ENCODE peak calls at places on chromosomes 13 and 19, in seven cellular contexts. One of them, this sample, is unnamed.
A peak's percentile ranks its signal among the peaks of the same experiment; 100 is the strongest.

GRCh38 chr19:23597661-23598060 is 89.4 kb downstream of the ZNF675 start:
- DNase-seq in adrenal gland: no peak
- DNase-seq in upper lobe of left lung: no peak
- DNase-seq in CD8-positive, alpha-beta T cell: no peak
- DNase-seq in thoracic aorta: no peak
- DNase-seq in sigmoid colon: no peak
- DNase-seq in IMR-90: no peak
- DNase-seq in this sample: no peak

GRCh38 chr13:25727250-25727649 is 324.6 kb downstream of the SHISA2 start:
- DNase-seq in CD8-positive, alpha-beta T cell: no peak
- DNase-seq in adrenal gland: no peak
- DNase-seq in IMR-90: no peak
- DNase-seq in sigmoid colon: no peak
- DNase-seq in thoracic aorta: no peak
- DNase-seq in upper lobe of left lung: peak; percentile 69
- DNase-seq in this sample: peak; percentile 15

GRCh38 chr19:33194884-33195710 is 967 bp downstream of the LRP3 start:
- DNase-seq in adrenal gland: peak; percentile 75
- DNase-seq in CD8-positive, alpha-beta T cell: no peak
- DNase-seq in sigmoid colon: no peak
- DNase-seq in IMR-90: peak; percentile 48
- DNase-seq in upper lobe of left lung: no peak
- DNase-seq in thoracic aorta: no peak
- DNase-seq in this sample: peak; percentile 44

GRCh38 chr19:55341191-55342043 is 1.7 kb downstream of the KMT5C start:
- DNase-seq in adrenal gland: peak; percentile 74
- DNase-seq in sigmoid colon: peak; percentile 91
- DNase-seq in CD8-positive, alpha-beta T cell: no peak
- DNase-seq in upper lobe of left lung: peak; percentile 83
- DNase-seq in thoracic aorta: no peak
- DNase-seq in IMR-90: peak; percentile 33
- DNase-seq in this sample: peak; percentile 88

GRCh38 chr19:11365557-11366117 is 8.8 kb upstream of the SWSAP1 start:
- DNase-seq in adrenal gland: no peak
- DNase-seq in sigmoid colon: no peak
- DNase-seq in thoracic aorta: no peak
- DNase-seq in upper lobe of left lung: no peak
- DNase-seq in IMR-90: no peak
- DNase-seq in CD8-positive, alpha-beta T cell: no peak
- DNase-seq in this sample: no peak

GRCh38 chr19:30315159-30315558 is 57.0 kb upstream of the ZNF536 start:
- DNase-seq in thoracic aorta: no peak
- DNase-seq in sigmoid colon: no peak
- DNase-seq in upper lobe of left lung: no peak
- DNase-seq in IMR-90: no peak
- DNase-seq in CD8-positive, alpha-beta T cell: no peak
- DNase-seq in adrenal gland: no peak
- DNase-seq in this sample: no peak

GRCh38 chr13:37647038-37647650 is 48.6 kb upstream of the POSTN start:
- DNase-seq in sigmoid colon: no peak
- DNase-seq in thoracic aorta: no peak
- DNase-seq in adrenal gland: no peak
- DNase-seq in IMR-90: no peak
- DNase-seq in CD8-positive, alpha-beta T cell: no peak
- DNase-seq in upper lobe of left lung: no peak
- DNase-seq in this sample: no peak

GRCh38 chr13:71274923-71275593 is 591.9 kb downstream of the DACH1 start:
- DNase-seq in IMR-90: no peak
- DNase-seq in adrenal gland: no peak
- DNase-seq in thoracic aorta: no peak
- DNase-seq in CD8-positive, alpha-beta T cell: no peak
- DNase-seq in sigmoid colon: no peak
- DNase-seq in upper lobe of left lung: no peak
- DNase-seq in this sample: no peak

GRCh38 chr19:41995959-41996797 is 2.1 kb upstream of the ATP1A3 start:
- DNase-seq in CD8-positive, alpha-beta T cell: no peak
- DNase-seq in IMR-90: no peak
- DNase-seq in thoracic aorta: no peak
- DNase-seq in adrenal gland: no peak
- DNase-seq in upper lobe of left lung: no peak
- DNase-seq in sigmoid colon: no peak
- DNase-seq in this sample: no peak

GRCh38 chr19:39053276-39054090 is 21.1 kb upstream of the FBXO27 start:
- DNase-seq in sigmoid colon: no peak
- DNase-seq in IMR-90: no peak
- DNase-seq in thoracic aorta: no peak
- DNase-seq in CD8-positive, alpha-beta T cell: no peak
- DNase-seq in adrenal gland: no peak
- DNase-seq in upper lobe of left lung: no peak
- DNase-seq in this sample: peak; percentile 61

GRCh38 chr19:29193116-29193515 is 19.8 kb downstream of the UQCRFS1 start:
- DNase-seq in thoracic aorta: no peak
- DNase-seq in sigmoid colon: no peak
- DNase-seq in adrenal gland: no peak
- DNase-seq in IMR-90: no peak
- DNase-seq in CD8-positive, alpha-beta T cell: no peak
- DNase-seq in upper lobe of left lung: no peak
- DNase-seq in this sample: no peak

GRCh38 chr13:113623491-113624234 is 34.3 kb downstream of the ATP4B start:
- DNase-seq in CD8-positive, alpha-beta T cell: no peak
- DNase-seq in upper lobe of left lung: no peak
- DNase-seq in adrenal gland: no peak
- DNase-seq in thoracic aorta: no peak
- DNase-seq in sigmoid colon: peak; percentile 50
- DNase-seq in IMR-90: no peak
- DNase-seq in this sample: no peak

GRCh38 chr13:101941095-101941777 is 460.6 kb downstream of the FGF14 start:
- DNase-seq in upper lobe of left lung: no peak
- DNase-seq in sigmoid colon: no peak
- DNase-seq in IMR-90: peak; percentile 2
- DNase-seq in CD8-positive, alpha-beta T cell: no peak
- DNase-seq in adrenal gland: no peak
- DNase-seq in thoracic aorta: no peak
- DNase-seq in this sample: no peak

GRCh38 chr19:35249848-35250711 is 1.3 kb downstream of the LSR start:
- DNase-seq in upper lobe of left lung: no peak
- DNase-seq in sigmoid colon: peak; percentile 57
- DNase-seq in thoracic aorta: no peak
- DNase-seq in IMR-90: no peak
- DNase-seq in CD8-positive, alpha-beta T cell: no peak
- DNase-seq in adrenal gland: no peak
- DNase-seq in this sample: no peak

GRCh38 chr19:7947939-7948338 is 4.5 kb upstream of the TIMM44 start:
- DNase-seq in adrenal gland: no peak
- DNase-seq in thoracic aorta: no peak
- DNase-seq in IMR-90: peak; percentile 69
- DNase-seq in sigmoid colon: no peak
- DNase-seq in CD8-positive, alpha-beta T cell: no peak
- DNase-seq in upper lobe of left lung: no peak
- DNase-seq in this sample: no peak

GRCh38 chr19:2477732-2478191 is 1.8 kb downstream of the GADD45B start:
- DNase-seq in thoracic aorta: no peak
- DNase-seq in IMR-90: peak; percentile 49
- DNase-seq in adrenal gland: no peak
- DNase-seq in CD8-positive, alpha-beta T cell: no peak
- DNase-seq in upper lobe of left lung: peak; percentile 60
- DNase-seq in sigmoid colon: peak; percentile 81
- DNase-seq in this sample: peak; percentile 76

GRCh38 chr13:80214521-80214941 is 126.4 kb downstream of the SPRY2 start:
- DNase-seq in thoracic aorta: no peak
- DNase-seq in CD8-positive, alpha-beta T cell: no peak
- DNase-seq in adrenal gland: no peak
- DNase-seq in IMR-90: peak; percentile 59
- DNase-seq in sigmoid colon: no peak
- DNase-seq in upper lobe of left lung: no peak
- DNase-seq in this sample: no peak

GRCh38 chr13:34672631-34673030 is 269.4 kb upstream of the NBEA start:
- DNase-seq in upper lobe of left lung: no peak
- DNase-seq in CD8-positive, alpha-beta T cell: no peak
- DNase-seq in sigmoid colon: no peak
- DNase-seq in IMR-90: no peak
- DNase-seq in adrenal gland: no peak
- DNase-seq in thoracic aorta: no peak
- DNase-seq in this sample: no peak

GRCh38 chr19:17234911-17235617 is 9.0 kb downstream of the OCEL1 start:
- DNase-seq in CD8-positive, alpha-beta T cell: no peak
- DNase-seq in adrenal gland: no peak
- DNase-seq in sigmoid colon: peak; percentile 80
- DNase-seq in upper lobe of left lung: peak; percentile 67
- DNase-seq in thoracic aorta: no peak
- DNase-seq in IMR-90: peak; percentile 38
- DNase-seq in this sample: peak; percentile 80

GRCh38 chr19:10399878-10400277 is 3.5 kb downstream of the CDC37 start:
- DNase-seq in upper lobe of left lung: no peak
- DNase-seq in IMR-90: no peak
- DNase-seq in adrenal gland: no peak
- DNase-seq in CD8-positive, alpha-beta T cell: no peak
- DNase-seq in thoracic aorta: no peak
- DNase-seq in sigmoid colon: no peak
- DNase-seq in this sample: no peak

GRCh38 chr13:52136763-52137162 is 7.9 kb upstream of the NEK5 start:
- DNase-seq in sigmoid colon: no peak
- DNase-seq in adrenal gland: no peak
- DNase-seq in CD8-positive, alpha-beta T cell: no peak
- DNase-seq in thoracic aorta: no peak
- DNase-seq in IMR-90: no peak
- DNase-seq in upper lobe of left lung: no peak
- DNase-seq in this sample: no peak

GRCh38 chr19:13718733-13719132 is 45.6 kb upstream of the MRI1 start:
- DNase-seq in CD8-positive, alpha-beta T cell: no peak
- DNase-seq in upper lobe of left lung: no peak
- DNase-seq in adrenal gland: no peak
- DNase-seq in sigmoid colon: no peak
- DNase-seq in thoracic aorta: no peak
- DNase-seq in IMR-90: peak; percentile 66
- DNase-seq in this sample: no peak

GRCh38 chr13:45402641-45403040 is 15.5 kb downstream of the SLC25A30 start:
- DNase-seq in CD8-positive, alpha-beta T cell: no peak
- DNase-seq in IMR-90: no peak
- DNase-seq in sigmoid colon: no peak
- DNase-seq in adrenal gland: no peak
- DNase-seq in thoracic aorta: no peak
- DNase-seq in upper lobe of left lung: no peak
- DNase-seq in this sample: no peak

GRCh38 chr13:39365879-39366278 is 237.1 kb downstream of the LHFPL6 start:
- DNase-seq in adrenal gland: no peak
- DNase-seq in sigmoid colon: no peak
- DNase-seq in thoracic aorta: no peak
- DNase-seq in upper lobe of left lung: no peak
- DNase-seq in CD8-positive, alpha-beta T cell: no peak
- DNase-seq in IMR-90: no peak
- DNase-seq in this sample: no peak

GRCh38 chr13:27053902-27054595 is 117.6 kb downstream of the USP12 start:
- DNase-seq in thoracic aorta: no peak
- DNase-seq in IMR-90: peak; percentile 88
- DNase-seq in adrenal gland: no peak
- DNase-seq in upper lobe of left lung: no peak
- DNase-seq in CD8-positive, alpha-beta T cell: no peak
- DNase-seq in sigmoid colon: no peak
- DNase-seq in this sample: no peak

GRCh38 chr13:76980075-76980718 is 11.7 kb upstream of the CLN5 start:
- DNase-seq in upper lobe of left lung: peak; percentile 82
- DNase-seq in thoracic aorta: no peak
- DNase-seq in IMR-90: peak; percentile 24
- DNase-seq in adrenal gland: peak; percentile 59
- DNase-seq in CD8-positive, alpha-beta T cell: peak; percentile 72
- DNase-seq in sigmoid colon: peak; percentile 83
- DNase-seq in this sample: peak; percentile 76

GRCh38 chr13:76982051-76982450 is 9.8 kb upstream of the CLN5 start:
- DNase-seq in IMR-90: no peak
- DNase-seq in upper lobe of left lung: no peak
- DNase-seq in sigmoid colon: no peak
- DNase-seq in thoracic aorta: no peak
- DNase-seq in adrenal gland: no peak
- DNase-seq in CD8-positive, alpha-beta T cell: no peak
- DNase-seq in this sample: no peak

GRCh38 chr13:76983676-76984075 is 8.2 kb upstream of the CLN5 start:
- DNase-seq in IMR-90: no peak
- DNase-seq in CD8-positive, alpha-beta T cell: no peak
- DNase-seq in adrenal gland: no peak
- DNase-seq in sigmoid colon: no peak
- DNase-seq in thoracic aorta: no peak
- DNase-seq in upper lobe of left lung: no peak
- DNase-seq in this sample: no peak
- H3K9me3 ChIP-seq in IMR-90: no peaks in the 10 kb centered on the region
- H3K9me3 ChIP-seq in CD8-positive, alpha-beta T cell: no peaks in the 10 kb centered on the region
- H3K9me3 ChIP-seq in adrenal gland: no peaks in the 10 kb centered on the region
- H3K9me3 ChIP-seq in sigmoid colon: no peaks in the 10 kb centered on the region
- H3K9me3 ChIP-seq in thoracic aorta: no peaks in the 10 kb centered on the region
- H3K9me3 ChIP-seq in upper lobe of left lung: no peaks in the 10 kb centered on the region
- H3K9me3 ChIP-seq in this sample: no peaks in the 10 kb centered on the region

GRCh38 chr13:36453518-36453917 is 21.2 kb downstream of the CCNA1 start:
- DNase-seq in thoracic aorta: no peak
- DNase-seq in adrenal gland: no peak
- DNase-seq in sigmoid colon: no peak
- DNase-seq in CD8-positive, alpha-beta T cell: no peak
- DNase-seq in IMR-90: peak; percentile 2
- DNase-seq in upper lobe of left lung: no peak
- DNase-seq in this sample: no peak
- TF ChIP-seq CTCF in thoracic aorta: no peak
- TF ChIP-seq CTCF in adrenal gland: peak; percentile 8
- TF ChIP-seq CTCF in sigmoid colon: no peak
- TF ChIP-seq CTCF in CD8-positive, alpha-beta T cell: no peak
- TF ChIP-seq CTCF in IMR-90: peak; percentile 15
- TF ChIP-seq CTCF in upper lobe of left lung: no peak
- TF ChIP-seq CTCF in this sample: no peak

GRCh38 chr19:662962-663681 is at the start of gene RNF126:
- DNase-seq in sigmoid colon: peak; percentile 96
- DNase-seq in IMR-90: peak; percentile 88
- DNase-seq in adrenal gland: peak; percentile 94
- DNase-seq in upper lobe of left lung: peak; percentile 92
- DNase-seq in CD8-positive, alpha-beta T cell: peak; percentile 95
- DNase-seq in thoracic aorta: peak; percentile 69
- DNase-seq in this sample: peak; percentile 95
- H3K4me1 ChIP-seq in sigmoid colon: peaks cover 65% of the 10 kb centered on the region
- H3K4me1 ChIP-seq in IMR-90: peaks cover 14% of the 10 kb centered on the region
- H3K4me1 ChIP-seq in adrenal gland: peaks cover 59% of the 10 kb centered on the region
- H3K4me1 ChIP-seq in upper lobe of left lung: peaks cover 56% of the 10 kb centered on the region
- H3K4me1 ChIP-seq in CD8-positive, alpha-beta T cell: peaks cover 45% of the 10 kb centered on the region
- H3K4me1 ChIP-seq in thoracic aorta: peaks cover 63% of the 10 kb centered on the region
- H3K4me1 ChIP-seq in this sample: peaks cover 39% of the 10 kb centered on the region

DNA sequence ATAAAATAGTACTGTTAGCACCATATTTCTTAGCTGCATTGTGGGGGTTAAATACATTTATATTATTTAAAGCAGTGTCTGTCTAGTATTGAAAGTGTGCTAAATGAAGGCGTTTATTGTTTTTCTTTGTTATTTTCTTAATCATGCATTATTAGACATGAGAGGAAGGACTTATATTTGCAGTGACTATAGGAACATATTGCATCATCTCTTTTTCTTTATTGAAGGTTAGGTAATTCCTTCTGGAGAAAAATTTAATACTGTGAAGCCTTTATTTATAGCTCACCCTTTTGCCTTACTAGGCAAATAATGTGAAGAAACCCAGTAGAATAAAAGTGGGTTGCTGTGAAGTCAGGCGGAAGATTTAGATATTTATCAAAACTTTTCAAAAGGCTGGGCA is 78.9 kb upstream of the ZNF420 start:
- DNase-seq in upper lobe of left lung: no peak
- DNase-seq in thoracic aorta: no peak
- DNase-seq in CD8-positive, alpha-beta T cell: no peak
- DNase-seq in IMR-90: no peak
- DNase-seq in sigmoid colon: no peak
- DNase-seq in adrenal gland: no peak
- DNase-seq in this sample: no peak
- H3K9me3 ChIP-seq in upper lobe of left lung: peaks cover 38% of the 10 kb centered on the region
- H3K9me3 ChIP-seq in thoracic aorta: peaks cover 43% of the 10 kb centered on the region
- H3K9me3 ChIP-seq in CD8-positive, alpha-beta T cell: peaks cover 15% of the 10 kb centered on the region
- H3K9me3 ChIP-seq in IMR-90: peaks cover 20% of the 10 kb centered on the region
- H3K9me3 ChIP-seq in sigmoid colon: no peaks in the 10 kb centered on the region
- H3K9me3 ChIP-seq in adrenal gland: no peaks in the 10 kb centered on the region
- H3K9me3 ChIP-seq in this sample: peaks cover 85% of the 10 kb centered on the region

This sample was measured in mucosa of descending colon.